ENCODE peak calls at places on chromosome 16, in five cellular contexts. Z is cardiac muscle cell, T is PC-3, L is heart right ventricle, Q is prostate gland. Y is an unnamed sample.

GRCh38 chr16:68802190-68802589 is 41.1 kb upstream of the TANGO6 start:
- DNase-seq in Z (no peak), T (peak), L (no peak), Q (no peak), Y (peak)

GRCh38 chr16:77171750-77172635 is 19.0 kb upstream of the MON1B start:
- DNase-seq in Z (peak), T (peak), L (no peak), Q (peak), Y (peak)

GRCh38 chr16:67883872-67884261 is 818 bp upstream of the NRN1L start:
- DNase-seq in Z (peak), T (peak), L (peak), Q (peak), Y (peak)

GRCh38 chr16:53614346-53614745 is 89.3 kb downstream of the RPGRIP1L start:
- DNase-seq in Z (no peak), T (no peak), L (no peak), Q (no peak), Y (no peak)

GRCh38 chr16:15046692-15047376 is 9.0 kb downstream of the NTAN1 start:
- DNase-seq in Z (no peak), T (no peak), L (no peak), Q (no peak), Y (no peak)

GRCh38 chr16:66928702-66929388 is 3.5 kb upstream of the RRAD start:
- DNase-seq in Z (peak), T (no peak), L (no peak), Q (no peak), Y (peak)

GRCh38 chr16:51875834-51876725 is 670.9 kb downstream of the TOX3 start:
- DNase-seq in Z (no peak), T (no peak), L (no peak), Q (no peak), Y (no peak)

GRCh38 chr16:9437115-9437514 is 345.7 kb downstream of the HAPSTR1 start:
- DNase-seq in Z (no peak), T (peak), L (no peak), Q (no peak), Y (no peak)

GRCh38 chr16:76456016-76456415 is 178.8 kb downstream of the CNTNAP4 start:
- DNase-seq in Z (no peak), T (no peak), L (no peak), Q (no peak), Y (no peak)

GRCh38 chr16:47873434-47873833 is 282.4 kb downstream of the ABCC12 start:
- DNase-seq in Z (no peak), T (no peak), L (no peak), Q (no peak), Y (no peak)

GRCh38 chr16:20611350-20611902 is 35.3 kb upstream of the ACSM2B start:
- DNase-seq in Z (no peak), T (no peak), L (peak), Q (no peak), Y (no peak)
- H3K4me3 ChIP-seq in Z (no peak), T (no peak), L (no peak), Q (no peak), Y (no peak)

DNA sequence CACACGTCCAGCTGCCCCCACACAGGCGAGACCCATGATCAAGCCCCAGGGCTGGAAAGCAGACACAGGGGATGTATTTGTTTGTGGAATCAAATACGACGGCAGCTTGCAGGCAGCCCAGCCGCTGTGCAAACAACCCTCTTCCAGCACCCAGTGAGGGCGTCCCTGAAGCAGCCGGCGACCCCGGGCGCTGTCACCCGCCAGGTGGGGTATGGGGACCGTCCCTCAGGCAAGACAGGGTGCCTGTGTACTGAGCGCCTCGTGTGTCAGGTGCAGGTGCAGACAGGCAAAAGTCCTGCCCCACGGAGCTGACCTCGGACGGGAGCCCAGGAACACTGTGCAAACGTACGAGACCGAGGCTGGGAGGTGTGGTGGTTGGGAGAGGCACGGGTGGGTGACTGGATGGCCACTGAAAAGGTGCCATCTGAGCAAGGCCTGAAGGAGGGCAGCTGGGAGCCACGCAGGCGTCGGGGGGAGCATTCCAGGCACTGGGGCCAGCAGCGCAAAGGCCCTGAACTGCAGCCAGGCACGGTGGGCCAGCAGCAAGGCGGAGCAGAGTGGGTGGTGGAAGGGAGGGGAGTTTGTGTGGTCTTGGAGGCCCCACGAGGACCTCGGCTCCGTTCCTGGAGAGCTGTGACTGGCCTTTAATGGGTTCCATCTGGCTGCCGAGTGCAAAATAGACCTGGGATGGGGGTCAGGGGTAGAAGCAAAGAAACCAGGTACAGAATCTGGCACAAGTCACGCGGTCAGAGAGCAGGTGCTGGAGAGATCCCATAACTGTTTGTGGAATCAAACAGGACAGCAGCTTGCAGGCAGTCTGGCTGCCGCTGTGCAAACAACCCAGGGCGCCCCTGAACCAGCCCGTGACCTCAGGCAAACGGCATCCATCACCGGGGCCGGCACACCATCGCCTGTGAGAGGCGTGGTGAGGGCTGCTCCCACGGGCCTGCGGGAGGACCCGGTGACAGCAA is 48.3 kb downstream of the CBFA2T3 start:
- DNase-seq in Z (no peak), T (no peak), L (no peak), Q (no peak), Y (no peak)
- TF ChIP-seq CTCF in Z (no peak), T (no peak), L (no peak), Q (no peak), Y (no peak)

GRCh38 chr16:88781140-88782077 is 3.6 kb downstream of the PIEZO1 start:
- DNase-seq in Z (no peak), T (peak), L (peak), Q (no peak), Y (no peak)
- H3K4me3 ChIP-seq in Z (no peak), T (peak), L (no peak), Q (no peak), Y (no peak)

DNA sequence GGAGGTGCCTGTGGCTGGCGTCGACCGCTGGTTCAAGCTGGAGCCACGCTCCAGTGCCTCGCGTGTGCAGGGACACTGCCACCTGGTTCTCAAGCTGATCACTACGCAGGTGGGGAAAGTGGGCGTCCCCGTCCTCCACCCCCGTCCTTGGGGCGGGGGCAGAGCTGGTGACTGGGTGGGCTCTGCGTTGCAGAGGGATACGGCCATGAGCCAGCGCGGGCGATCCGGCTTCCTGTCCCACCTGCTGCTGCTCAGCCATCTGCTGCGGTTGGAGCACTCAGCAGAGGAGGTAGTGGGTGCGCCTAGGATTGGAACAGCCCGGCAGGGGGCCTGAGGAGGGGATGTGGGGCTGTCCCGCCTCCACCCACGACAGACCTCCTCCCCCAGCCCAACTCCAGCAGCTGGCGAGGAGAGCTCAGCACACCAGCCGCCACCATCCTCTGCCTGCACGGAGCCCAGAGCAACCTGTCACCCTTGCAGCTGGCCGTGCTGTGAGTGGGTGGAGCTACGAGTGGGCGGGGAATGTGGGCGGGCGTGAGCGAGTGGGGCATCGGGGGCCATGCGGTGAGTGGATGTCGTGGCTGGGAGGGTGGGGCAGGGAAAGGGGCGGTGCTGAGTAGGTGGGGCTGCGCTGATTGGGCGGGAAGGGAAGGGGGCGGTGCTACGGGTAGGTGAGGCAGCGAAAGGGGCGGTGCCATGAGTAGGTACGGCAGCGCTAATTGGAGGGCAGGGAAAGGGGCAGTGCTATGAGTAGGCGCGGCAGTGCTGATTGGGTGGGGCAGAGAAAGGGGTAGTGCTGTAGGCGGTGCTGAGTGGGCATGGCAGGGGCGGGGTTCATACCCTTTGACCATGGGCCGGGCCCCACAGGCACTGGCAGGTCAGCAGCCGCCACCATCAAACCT is 8.9 kb downstream of the TSR3 start:
- DNase-seq in Z (peak), T (peak), L (peak), Q (peak), Y (peak)
- TF ChIP-seq CTCF in Z (no peak), T (no peak), L (no peak), Q (no peak), Y (no peak)

GRCh38 chr16:31537362-31537921 is 9.7 kb downstream of the AHSP start:
- DNase-seq in Z (peak), T (no peak), L (peak), Q (no peak), Y (no peak)
- H3K4me3 ChIP-seq in Z (peak), T (no peak), L (peak), Q (peak), Y (no peak)

DNA sequence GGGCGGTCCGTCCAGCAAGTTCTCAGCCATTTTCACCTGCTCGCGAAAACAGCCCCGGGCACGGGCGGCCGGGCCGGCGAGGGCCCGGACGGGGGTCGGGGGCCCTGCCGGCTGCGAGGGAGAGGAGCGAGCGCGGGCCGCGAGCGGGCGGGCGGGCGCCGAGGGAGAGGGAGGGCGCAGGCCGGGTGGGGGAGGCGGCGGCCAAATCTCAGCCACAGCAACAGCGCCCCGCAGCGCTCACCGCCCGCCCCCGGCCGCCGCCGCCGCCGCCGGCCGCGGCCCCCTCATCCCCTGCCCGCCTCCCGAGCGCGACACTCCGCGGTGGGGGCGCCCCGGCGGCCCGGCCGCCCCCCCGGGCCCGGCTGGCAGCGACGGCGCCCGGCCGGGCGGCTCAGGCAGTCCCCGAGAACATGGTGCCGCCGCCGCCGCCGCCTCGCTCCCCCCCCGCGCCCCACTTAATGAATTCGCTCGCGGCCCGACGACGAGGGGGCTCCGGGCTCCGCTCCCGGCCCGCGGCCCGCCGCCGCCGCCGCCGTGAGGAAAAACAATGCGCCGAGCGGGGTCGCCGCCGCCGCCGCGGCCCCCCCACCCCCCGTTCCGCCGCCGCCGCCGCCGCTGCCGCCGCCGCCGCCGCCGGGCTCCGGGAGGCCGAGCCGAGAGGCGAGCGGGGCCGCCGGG is 487 bp downstream of the CREBBP start:
- DNase-seq in Z (peak), T (peak), L (peak), Q (peak), Y (peak)
- TF ChIP-seq CTCF in Z (no peak), T (no peak), L (peak), Q (no peak), Y (peak)

DNA sequence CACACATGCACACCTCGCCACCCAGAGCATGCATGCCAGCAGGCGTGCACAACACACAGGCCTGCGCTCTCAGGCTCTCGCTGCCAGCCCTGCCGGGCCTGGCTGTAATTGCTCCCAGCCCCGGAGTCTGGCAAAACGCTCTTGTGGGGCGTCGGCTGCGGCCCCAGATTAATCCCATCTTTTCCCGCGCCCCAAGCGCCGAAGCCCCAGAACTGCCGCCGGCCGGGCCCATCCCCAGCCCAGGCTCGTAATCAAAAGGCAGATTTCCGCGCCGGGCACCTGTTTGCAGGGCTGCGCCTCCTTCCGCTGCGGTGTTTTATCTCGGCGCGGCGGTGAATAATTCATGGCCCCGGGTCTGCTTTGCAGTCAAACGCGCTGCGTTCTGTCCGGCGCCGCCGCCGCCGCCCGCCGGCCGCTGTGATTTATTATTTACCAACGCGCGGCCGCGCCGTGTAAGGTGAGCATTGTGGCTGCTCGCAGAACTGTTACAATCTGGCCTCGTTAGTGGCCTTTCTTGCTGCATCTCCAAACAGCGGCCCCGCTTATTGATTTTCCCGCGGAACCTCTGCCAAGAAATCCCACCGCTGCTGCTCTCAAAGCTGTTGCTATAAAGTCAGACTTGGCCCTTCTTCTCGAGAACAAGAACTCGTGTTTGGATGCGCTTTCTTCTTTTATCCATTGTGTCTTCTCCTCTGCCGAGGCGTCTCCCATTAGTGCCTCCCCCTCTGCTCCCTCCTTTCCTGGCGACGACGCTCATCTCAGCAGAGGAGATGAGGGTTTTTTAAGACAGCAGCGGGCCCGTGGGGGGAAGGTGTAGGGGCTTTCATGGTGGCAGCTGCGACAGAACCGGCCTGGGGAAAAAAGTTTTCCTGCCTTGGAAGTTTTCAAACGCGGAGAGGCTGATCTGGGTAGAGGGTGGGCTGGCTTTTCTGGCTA is 126.2 kb downstream of the IRX5 start:
- DNase-seq in Z (peak), T (no peak), L (no peak), Q (no peak), Y (no peak)
- H3K4me3 ChIP-seq in Z (peak), T (no peak), L (peak), Q (no peak), Y (peak)

GRCh38 chr16:79801550-79802090 is 201.1 kb upstream of the MAF start:
- DNase-seq in Z (no peak), T (no peak), L (no peak), Q (no peak), Y (no peak)

GRCh38 chr16:79795556-79795955 is 195.0 kb upstream of the MAF start:
- DNase-seq in Z (no peak), T (no peak), L (no peak), Q (no peak), Y (no peak)

GRCh38 chr16:79798416-79799053 is 198.0 kb upstream of the MAF start:
- DNase-seq in Z (no peak), T (no peak), L (no peak), Q (no peak), Y (no peak)

GRCh38 chr16:79800016-79800608 is 199.6 kb upstream of the MAF start:
- DNase-seq in Z (no peak), T (no peak), L (no peak), Q (no peak), Y (no peak)

DNA sequence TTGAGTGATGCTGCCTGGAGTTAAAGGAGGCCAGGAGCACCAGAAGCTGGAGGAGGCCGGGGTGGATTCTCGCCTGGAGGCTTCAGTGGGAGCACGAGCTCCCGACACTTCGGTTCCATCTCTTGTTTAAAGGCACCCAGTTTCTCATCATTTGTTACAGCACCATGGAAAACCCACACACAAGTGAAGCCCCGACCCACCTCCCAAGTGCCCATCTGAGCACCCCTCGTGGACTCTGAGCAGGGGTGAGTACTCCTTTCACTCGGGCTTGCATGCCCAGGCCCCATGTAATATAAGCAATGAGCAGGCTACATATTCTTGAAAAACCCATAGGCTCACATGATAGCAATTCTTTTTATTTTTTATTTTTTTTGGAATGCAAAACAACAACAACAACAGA is 196.9 kb upstream of the MAF start:
- DNase-seq in Z (no peak), T (no peak), L (no peak), Q (no peak), Y (no peak)
- TF ChIP-seq CTCF in Z (no peak), T (no peak), L (no peak), Q (no peak), Y (no peak)

DNA sequence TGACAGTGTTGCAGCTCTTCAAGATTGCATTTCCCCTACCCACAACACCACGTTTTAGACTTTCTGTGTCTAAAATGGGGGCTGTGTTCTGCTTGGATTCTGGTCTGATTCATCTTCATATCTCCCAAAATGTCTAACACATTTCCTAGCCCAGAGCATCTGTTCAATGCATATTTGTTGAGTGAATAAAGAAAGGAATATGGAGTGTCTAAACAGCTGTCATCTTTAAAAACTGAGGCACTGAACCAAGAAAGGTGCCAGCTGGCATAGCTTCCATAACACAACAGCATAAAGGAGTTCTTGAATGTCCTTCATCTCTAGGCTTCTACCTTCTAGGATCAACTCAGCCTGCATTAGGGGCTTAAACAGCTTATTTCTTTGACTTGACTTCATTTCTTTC is 67.4 kb downstream of the CDH11 start:
- DNase-seq in Z (no peak), T (no peak), L (no peak), Q (no peak), Y (peak)
- H3K4me3 ChIP-seq in Z (no peak), T (no peak), L (no peak), Q (no peak), Y (no peak)